ENCODE peak calls at places on chromosome 14, in four cellular contexts. E is CD8-positive, alpha-beta T cell; Q is lower lobe of right lung; J is AG10803. N is an unnamed sample.

GRCh38 chr14:94176808-94177207 is 2.7 kb downstream of the PPP4R4 start:
- DNase-seq in E (no peak), Q (no peak), J (no peak), N (no peak)

GRCh38 chr14:40398981-40399380 is 966.7 kb upstream of the FBXO33 start:
- DNase-seq in E (no peak), Q (no peak), J (no peak), N (no peak)

GRCh38 chr14:51807355-51807754 is 53.1 kb upstream of the GNG2 start:
- DNase-seq in E (no peak), Q (no peak), J (peak), N (no peak)

GRCh38 chr14:75806247-75806876 is 145.3 kb downstream of the TTLL5 start:
- DNase-seq in E (no peak), Q (no peak), J (no peak), N (no peak)

GRCh38 chr14:70382556-70382955 is 23.1 kb upstream of the COX16 start:
- DNase-seq in E (no peak), Q (no peak), J (no peak), N (no peak)

GRCh38 chr14:39107624-39108023 is 4.6 kb upstream of the SEC23A start:
- DNase-seq in E (no peak), Q (no peak), J (peak), N (no peak)

GRCh38 chr14:61505815-61506809 is 184.7 kb downstream of the PRKCH start:
- DNase-seq in E (no peak), Q (no peak), J (peak), N (no peak)

GRCh38 chr14:100037351-100037750 is 27.9 kb upstream of the EVL start:
- DNase-seq in E (no peak), Q (no peak), J (peak), N (no peak)

GRCh38 chr14:61153914-61154545 is 127.1 kb downstream of the TMEM30B start:
- DNase-seq in E (no peak), Q (no peak), J (no peak), N (no peak)

GRCh38 chr14:98062083-98062482 is 1209.9 kb downstream of the BCL11B start:
- DNase-seq in E (no peak), Q (no peak), J (no peak), N (no peak)

GRCh38 chr14:26621366-26621765 is 23.5 kb upstream of the NOVA1 start:
- DNase-seq in E (no peak), Q (no peak), J (no peak), N (no peak)

GRCh38 chr14:78173266-78174001 is 3.3 kb downstream of the NRXN3 start:
- DNase-seq in E (no peak), Q (no peak), J (no peak), N (no peak)
- H3K4me3 ChIP-seq in E (no peak), Q (no peak), J (no peak), N (no peak)

GRCh38 chr14:81565441-81566290 is 32.0 kb upstream of the SEL1L start:
- DNase-seq in E (no peak), Q (no peak), J (peak), N (no peak)
- TF ChIP-seq CTCF in E (no peak), Q (peak), J (peak), N (peak)

DNA sequence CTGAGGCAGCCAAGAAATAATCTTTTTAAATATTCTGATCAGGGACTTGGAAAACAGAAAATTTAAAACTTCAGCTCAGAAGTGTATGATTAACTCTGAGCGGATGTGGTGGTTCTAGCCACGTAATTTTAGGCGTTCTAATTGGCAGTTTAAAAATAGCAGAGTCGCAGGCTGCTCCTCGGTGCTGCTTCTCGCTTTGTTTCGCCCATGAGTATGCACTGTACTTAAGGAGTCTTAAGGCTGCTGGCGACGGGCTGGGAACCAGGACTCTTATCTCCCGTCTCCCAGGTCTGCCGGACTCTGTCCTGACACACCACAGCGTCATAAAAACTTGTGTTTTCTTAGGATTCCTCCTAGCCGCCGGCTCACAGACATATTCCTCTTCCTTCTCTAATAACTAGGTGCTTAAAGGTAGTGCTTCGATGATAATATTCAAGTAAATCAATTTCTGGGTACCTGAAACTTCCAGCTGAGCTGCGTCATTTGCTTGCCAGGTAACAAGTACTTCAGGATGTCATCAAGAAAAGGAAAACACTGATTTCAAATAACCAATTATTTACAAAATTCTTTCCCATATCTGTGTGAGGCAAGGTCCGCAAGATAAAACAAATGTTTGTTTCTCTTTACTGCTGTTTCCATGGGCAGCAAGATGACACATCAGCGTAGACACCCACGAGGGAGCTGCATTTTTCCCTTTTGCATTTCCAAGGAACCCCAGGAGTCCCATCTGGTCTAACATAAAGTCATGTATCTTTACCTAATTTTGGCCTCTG is 113.2 kb upstream of the PELI2 start:
- DNase-seq in E (no peak), Q (peak), J (peak), N (peak)
- H3K4me3 ChIP-seq in E (no peak), Q (peak), J (peak), N (no peak)

GRCh38 chr14:64938972-64939816 is 3.4 kb downstream of the GPX2 start:
- DNase-seq in E (no peak), Q (no peak), J (no peak), N (no peak)

GRCh38 chr14:64937176-64937820 is 5.2 kb downstream of the GPX2 start:
- DNase-seq in E (no peak), Q (no peak), J (no peak), N (no peak)

GRCh38 chr14:64935508-64935907 is 7.0 kb downstream of the GPX2 start:
- DNase-seq in E (no peak), Q (no peak), J (no peak), N (no peak)

GRCh38 chr14:64939817-64940190 is 2.7 kb downstream of the GPX2 start:
- DNase-seq in E (no peak), Q (no peak), J (no peak), N (no peak)

GRCh38 chr14:64937821-64938193 is 4.7 kb downstream of the GPX2 start:
- DNase-seq in E (no peak), Q (no peak), J (peak), N (no peak)
- TF ChIP-seq CTCF in E (no peak), Q (peak), J (peak), N (peak)

GRCh38 chr14:103519043-103519836 is 3.4 kb downstream of the CKB start:
- DNase-seq in E (no peak), Q (peak), J (peak), N (no peak)
- H3K4me3 ChIP-seq in E (no peak), Q (no peak), J (no peak), N (no peak)

DNA sequence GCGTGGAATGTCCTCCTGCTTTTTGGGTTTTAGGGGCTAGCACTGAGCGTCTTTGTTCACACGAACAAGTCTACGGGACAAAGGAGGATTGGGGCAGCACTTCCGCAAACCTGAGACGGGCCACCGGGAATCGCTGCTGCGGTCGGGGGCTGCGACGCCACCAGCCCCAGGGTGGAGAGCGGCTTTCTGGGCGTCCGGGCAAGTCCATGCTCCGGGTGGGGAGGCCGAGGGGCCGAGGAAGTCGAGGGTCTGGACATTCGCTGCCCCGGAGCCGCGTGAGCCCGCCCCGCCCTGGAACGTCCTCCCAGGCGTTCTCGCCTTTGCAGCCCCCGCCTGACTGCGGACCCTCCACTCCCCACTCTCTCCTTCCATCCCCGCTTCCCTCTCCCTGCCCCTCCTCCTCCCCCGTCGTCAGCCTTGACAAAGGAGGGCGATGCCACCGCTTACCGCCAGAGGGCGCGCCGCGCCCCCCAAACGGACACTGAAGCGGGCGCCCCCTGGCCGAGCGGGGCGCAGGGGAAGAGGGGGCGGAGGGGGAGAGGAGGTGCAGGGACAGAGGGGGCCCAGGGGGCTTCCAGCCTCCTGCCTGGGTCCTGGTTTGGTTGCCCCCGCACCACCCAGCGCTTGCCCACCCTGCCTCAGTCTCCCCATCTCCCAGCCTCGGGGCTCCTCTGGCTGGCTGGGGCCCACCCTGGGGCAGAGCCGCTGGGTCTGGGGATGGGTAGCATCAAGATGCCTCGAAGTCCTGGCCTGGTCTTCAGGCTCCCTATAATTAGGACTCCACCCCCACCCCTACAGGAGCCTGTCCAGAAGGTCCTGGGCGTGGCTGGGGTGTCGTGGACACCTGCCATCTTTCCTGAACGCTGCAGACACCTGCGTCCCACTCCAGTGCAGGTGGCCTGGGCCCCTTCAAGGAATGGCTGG is 39.1 kb upstream of the INF2 start:
- DNase-seq in E (peak), Q (peak), J (peak), N (no peak)
- TF ChIP-seq CTCF in E (peak), Q (peak), J (peak), N (peak)

DNA sequence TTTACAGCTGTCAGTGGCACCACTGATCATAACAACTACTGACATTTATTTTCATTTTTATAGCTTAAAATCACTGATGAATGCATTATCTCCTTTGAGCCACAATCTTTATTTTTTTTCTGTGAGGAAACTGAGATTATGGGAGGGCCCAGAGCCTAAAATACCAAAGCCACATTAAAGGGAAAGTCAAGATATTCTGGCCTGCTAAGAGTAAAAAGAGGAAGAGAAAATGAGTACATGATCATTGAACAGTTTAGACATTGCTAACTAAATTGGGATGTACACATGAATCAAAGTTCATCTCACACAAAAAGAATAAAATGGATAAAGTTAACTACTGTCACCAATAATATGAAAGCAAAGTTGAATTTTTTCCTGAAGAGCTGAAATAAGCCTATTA is 170.5 kb upstream of the GARIN2 start:
- DNase-seq in E (no peak), Q (no peak), J (no peak), N (no peak)
- H3K4me3 ChIP-seq in E (no peak), Q (no peak), J (no peak), N (no peak)

GRCh38 chr14:85528080-85528881 is 1.7 kb upstream of the FLRT2 start:
- DNase-seq in E (no peak), Q (no peak), J (peak), N (peak)
- TF ChIP-seq CTCF in E (no peak), Q (peak), J (peak), N (peak)

GRCh38 chr14:105858676-105859025 is 332.3 kb downstream of the TMEM121 start:
- DNase-seq in E (no peak), Q (peak), J (no peak), N (no peak)

GRCh38 chr14:105855893-105856675 is 329.7 kb downstream of the TMEM121 start:
- DNase-seq in E (no peak), Q (no peak), J (no peak), N (no peak)

GRCh38 chr14:105857816-105858675 is 331.7 kb downstream of the TMEM121 start:
- DNase-seq in E (no peak), Q (peak), J (no peak), N (no peak)

GRCh38 chr14:105856676-105857222 is 330.4 kb downstream of the TMEM121 start:
- DNase-seq in E (no peak), Q (no peak), J (no peak), N (no peak)

DNA sequence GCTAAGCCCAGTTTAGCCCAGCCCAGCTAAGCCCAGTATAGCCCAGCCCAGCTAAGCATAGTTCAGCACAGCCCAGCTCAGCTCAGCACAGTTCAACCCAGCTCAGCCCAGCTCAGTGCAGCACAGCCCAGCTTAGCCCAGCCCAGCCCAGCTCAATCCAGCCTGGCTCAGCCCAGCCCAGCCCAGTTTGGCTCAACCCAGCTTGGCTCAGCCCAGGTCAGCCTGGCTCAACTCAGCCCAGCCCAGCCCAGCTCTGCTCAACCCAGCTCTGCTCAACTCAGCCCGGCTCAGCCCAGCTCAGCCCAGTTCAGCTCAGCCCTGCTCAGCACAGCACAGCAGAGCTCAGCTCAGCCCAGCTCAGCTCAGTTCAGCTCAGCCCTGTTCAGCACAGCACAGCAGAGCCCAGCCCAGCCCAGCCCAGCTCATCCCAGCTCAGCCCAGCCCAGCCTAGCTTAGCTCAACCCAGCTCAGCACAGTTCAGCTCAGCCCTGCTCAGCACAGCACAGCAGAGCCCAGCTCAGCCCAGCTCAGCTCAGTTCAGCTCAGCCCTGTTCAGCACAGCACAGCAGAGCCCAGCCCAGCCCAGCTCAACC is 330.9 kb downstream of the TMEM121 start:
- DNase-seq in E (no peak), Q (peak), J (no peak), N (no peak)
- H3K4me3 ChIP-seq in E (no peak), Q (no peak), J (no peak), N (no peak)

GRCh38 chr14:78016532-78016931 is 153.6 kb upstream of the NRXN3 start:
- DNase-seq in E (no peak), Q (no peak), J (no peak), N (no peak)

GRCh38 chr14:78023112-78023511 is 147.1 kb upstream of the NRXN3 start:
- DNase-seq in E (no peak), Q (no peak), J (no peak), N (no peak)

GRCh38 chr14:78018283-78018682 is 151.9 kb upstream of the NRXN3 start:
- DNase-seq in E (no peak), Q (no peak), J (no peak), N (no peak)

DNA sequence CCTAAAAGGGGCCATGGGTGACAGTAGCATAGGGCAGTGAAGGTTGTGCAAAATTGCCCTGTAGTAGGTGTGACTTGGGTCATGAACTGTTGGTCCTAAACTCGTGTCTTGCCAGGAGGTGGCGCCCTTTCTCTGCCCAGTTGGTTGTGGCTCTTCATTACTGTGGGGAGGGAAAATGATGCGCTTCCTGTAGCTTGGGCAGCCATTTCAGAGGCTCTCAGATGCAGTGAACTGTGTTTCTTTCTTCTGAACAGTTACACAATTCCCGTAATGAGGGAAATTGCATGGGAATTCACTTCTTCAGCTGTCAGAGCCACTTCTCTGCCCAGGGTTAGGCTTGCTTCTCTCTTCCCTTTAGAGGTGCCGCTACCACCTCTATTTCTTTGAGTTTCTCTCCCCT is 148.1 kb upstream of the NRXN3 start:
- DNase-seq in E (no peak), Q (peak), J (peak), N (peak)
- TF ChIP-seq CTCF in E (no peak), Q (peak), J (peak), N (peak)